ENCODE peak calls at places on chromosome 14, in five cellular contexts. W is psoas muscle, J is prostate gland, B is lower lobe of right lung, U is IMR-90. A is an unnamed sample.

GRCh38 chr14:88604213-88604612 is 41.4 kb downstream of the ZC3H14 start:
- DNase-seq in J (no peak), W (no peak), U (no peak), B (no peak), A (no peak)

GRCh38 chr14:42224053-42224888 is 617.6 kb downstream of the LRFN5 start:
- DNase-seq in J (peak; percentile 46), B (no peak), U (peak; percentile 68), W (peak; percentile 24), A (peak; percentile 75)

GRCh38 chr14:53295985-53296582 is 143.0 kb upstream of the DDHD1 start:
- DNase-seq in B (no peak), W (no peak), U (peak; percentile 45), J (no peak), A (peak; percentile 45)

GRCh38 chr14:72017290-72017689 is 85.1 kb downstream of the RGS6 start:
- DNase-seq in W (no peak), B (no peak), J (no peak), U (no peak), A (no peak)

GRCh38 chr14:103716091-103716801 is 636 bp downstream of the ZFYVE21 start:
- DNase-seq in W (peak; percentile 52), J (no peak), B (peak; percentile 72), U (no peak), A (no peak)

GRCh38 chr14:61334197-61334701 is 12.9 kb downstream of the PRKCH start:
- DNase-seq in U (no peak), B (no peak), J (no peak), W (no peak), A (no peak)

GRCh38 chr14:60642270-60642789 is 6.9 kb downstream of the SIX1 start:
- DNase-seq in W (peak; percentile 39), J (no peak), B (no peak), U (no peak), A (no peak)

GRCh38 chr14:79016828-79017505 is 846.8 kb downstream of the NRXN3 start:
- DNase-seq in B (no peak), U (peak; percentile 88), J (no peak), W (no peak), A (peak; percentile 79)

GRCh38 chr14:101370593-101371569 is 190.4 kb upstream of the DIO3 start:
- DNase-seq in B (no peak), J (no peak), W (no peak), U (no peak), A (no peak)

GRCh38 chr14:57403521-57403864 is 13.1 kb downstream of the NAA30 start:
- DNase-seq in J (no peak), B (no peak), U (no peak), W (no peak), A (no peak)
- H3K4me3 ChIP-seq in J (no peak overlapping the region), B (no peak overlapping the region), U (no peak overlapping the region), W (no peak overlapping the region), A (no peak overlapping the region)

DNA sequence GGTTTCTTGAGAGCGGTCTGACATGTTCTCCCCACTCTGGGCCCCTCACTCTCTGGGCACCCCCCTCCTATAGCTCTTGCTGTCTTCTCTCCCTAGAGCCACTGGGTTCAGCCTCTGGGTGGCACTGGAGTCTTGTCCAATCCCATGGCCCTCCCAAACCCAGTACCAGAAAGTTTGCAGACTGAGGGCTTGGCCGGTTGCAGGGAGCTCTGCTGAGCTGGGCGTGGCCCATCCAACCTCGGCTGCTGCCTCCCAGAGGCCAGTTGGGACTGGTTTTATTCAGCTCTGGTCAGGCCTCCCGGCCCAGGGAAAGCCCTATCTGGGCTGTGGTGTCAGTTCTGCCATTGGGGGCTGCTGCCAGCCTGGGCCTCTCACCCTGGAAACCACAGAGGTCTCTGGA is 37.9 kb downstream of the ISCA2 start:
- DNase-seq in B (no peak), U (peak; percentile 22), J (no peak), W (no peak), A (peak; percentile 30)
- TF ChIP-seq CTCF in B (peak; percentile 17), U (peak; percentile 31), J (no peak), W (no peak), A (no peak)

DNA sequence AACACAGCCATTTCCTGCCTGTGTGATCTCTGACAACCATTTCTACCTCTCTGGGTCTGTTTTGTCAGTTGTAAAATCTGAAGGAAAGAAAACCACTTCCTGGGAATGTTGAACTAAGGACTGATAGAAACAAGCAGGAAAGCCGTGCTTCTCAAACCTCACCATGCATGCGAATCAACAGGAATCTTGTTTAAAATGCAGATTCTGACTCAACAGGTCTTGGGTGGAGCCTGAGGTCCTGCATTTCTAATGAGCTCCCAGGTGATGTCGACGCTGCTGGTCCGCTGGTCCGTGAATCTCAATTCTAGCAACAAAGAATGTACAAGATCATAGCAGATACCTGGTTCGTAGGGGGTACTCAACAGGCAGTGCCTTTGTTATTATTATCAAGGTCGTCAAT is 38.0 kb upstream of the GPATCH2L start:
- DNase-seq in B (no peak), U (no peak), J (no peak), W (no peak), A (no peak)
- H3K4me3 ChIP-seq in B (no peak overlapping the region), U (no peak overlapping the region), J (no peak overlapping the region), W (no peak overlapping the region), A (no peak overlapping the region)

DNA sequence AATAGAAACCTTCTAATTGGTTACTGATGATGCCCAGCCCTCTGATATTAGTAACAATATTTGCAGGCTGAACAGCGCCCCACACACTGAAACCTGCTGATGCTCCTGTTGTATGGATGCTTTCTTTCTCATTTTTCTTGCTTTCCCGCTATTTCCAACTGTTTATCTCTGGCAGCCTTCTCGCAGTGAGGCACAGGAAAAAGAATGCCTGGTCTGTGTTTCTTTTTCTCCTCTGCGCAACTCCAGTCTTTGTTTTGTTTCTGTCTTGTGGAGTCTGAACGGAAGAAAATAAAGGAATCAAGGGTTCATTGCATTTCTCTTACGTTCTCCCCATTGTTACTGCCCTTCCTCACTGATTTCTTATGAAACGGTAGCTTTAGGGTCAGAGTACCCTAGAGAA is 451.2 kb downstream of the EGLN3 start:
- DNase-seq in W (no peak), B (no peak), J (no peak), U (no peak), A (peak; percentile 49)
- TF ChIP-seq CTCF in W (no peak), B (no peak), J (no peak), U (no peak), A (no peak)

GRCh38 chr14:105023144-105023543 is 2.3 kb upstream of the CDCA4 start:
- DNase-seq in U (no peak), B (no peak), J (no peak), W (no peak), A (peak; percentile 63)
- H3K4me3 ChIP-seq in U (no peak overlapping the region), B (no peak overlapping the region), J (no peak overlapping the region), W (no peak overlapping the region), A (no peak overlapping the region)